ENCODE peak calls at places on chromosomes 1 and 21, in four cellular contexts. I, K, L and B are unnamed samples. For H3K4me1, the result is how much of the 10 kb centered on the place peaks cover.

GRCh38 chr1:4701276-4701675 is 46.9 kb downstream of the AJAP1 start:
- DNase-seq in I (no peak), K (no peak), L (no peak), B (no peak)

GRCh38 chr1:93338426-93338825 is 7.3 kb upstream of the DR1 start:
- DNase-seq in I (no peak), K (no peak), L (no peak), B (no peak)

GRCh38 chr1:65264197-65264929 is 45.0 kb upstream of the DNAJC6 start:
- DNase-seq in I (no peak), K (peak), L (no peak), B (no peak)

GRCh38 chr1:20496241-20496661 is 10.2 kb upstream of the CAMK2N1 start:
- DNase-seq in I (no peak), K (no peak), L (no peak), B (no peak)

GRCh38 chr1:1387098-1388077 is 11.7 kb downstream of the CCNL2 start:
- DNase-seq in I (no peak), K (no peak), L (no peak), B (no peak)

GRCh38 chr1:72623299-72623708 is 341.0 kb upstream of the NEGR1 start:
- DNase-seq in I (peak), K (peak), L (no peak), B (no peak)

GRCh38 chr1:36973056-36973455 is 61.3 kb downstream of the GRIK3 start:
- DNase-seq in I (no peak), K (no peak), L (no peak), B (no peak)

GRCh38 chr1:186925881-186926676 is 97.3 kb downstream of the PLA2G4A start:
- DNase-seq in I (no peak), K (no peak), L (no peak), B (no peak)

GRCh38 chr21:33019885-33020557 is 5.7 kb upstream of the OLIG2 start:
- DNase-seq in I (no peak), K (peak), L (no peak), B (no peak)
- H3K4me1 ChIP-seq in I (under half), K (under half), L (under half), B (under half)

DNA sequence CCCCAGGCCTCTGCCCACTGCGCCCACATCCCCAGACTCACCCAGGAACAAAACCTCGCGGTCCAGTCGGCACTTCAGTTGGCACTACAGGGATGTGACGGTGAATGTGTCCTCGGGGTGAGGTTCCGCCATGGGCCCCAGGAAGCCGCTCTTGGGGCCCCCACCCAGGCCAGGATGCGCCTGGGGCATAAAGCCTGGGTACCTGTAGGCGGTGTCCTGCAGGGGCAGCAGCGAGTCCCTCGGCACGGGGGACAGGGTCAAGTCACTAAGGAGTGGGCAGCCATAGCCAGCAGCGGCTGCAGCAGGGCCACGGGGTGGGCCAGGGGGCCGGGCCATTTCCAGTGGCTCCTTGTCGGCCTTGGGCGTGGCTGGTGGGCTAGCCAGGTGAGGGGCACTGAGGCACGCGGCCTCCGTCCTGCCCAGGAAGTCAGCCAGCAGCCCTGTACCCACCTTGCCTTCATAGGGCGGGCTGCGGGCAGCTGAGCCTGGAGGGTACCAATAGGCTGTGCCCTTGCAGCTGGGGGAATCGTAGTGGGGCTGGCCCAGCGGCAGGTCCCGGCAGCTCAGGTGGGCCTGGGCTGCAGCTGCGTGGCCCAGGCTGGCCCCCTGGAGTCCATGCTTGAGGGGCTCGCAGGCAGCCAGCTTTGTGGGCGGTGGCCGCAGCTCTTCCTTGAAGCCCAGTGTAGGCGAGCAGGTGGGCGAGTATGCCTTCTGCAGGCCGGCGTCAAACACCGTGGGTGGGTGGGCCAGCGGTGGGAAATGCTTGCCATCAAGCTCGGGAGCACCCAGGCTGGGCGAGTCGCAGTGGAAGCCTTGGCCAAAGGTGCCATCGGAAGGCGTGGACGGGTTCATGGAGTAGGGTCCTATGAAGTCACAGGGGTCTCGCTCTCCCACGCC is 56.5 kb downstream of the AHDC1 start:
- DNase-seq in I (no peak), K (no peak), L (no peak), B (no peak)
- H3K4me1 ChIP-seq in I (under half), K (under half), L (under half), B (under half)

DNA sequence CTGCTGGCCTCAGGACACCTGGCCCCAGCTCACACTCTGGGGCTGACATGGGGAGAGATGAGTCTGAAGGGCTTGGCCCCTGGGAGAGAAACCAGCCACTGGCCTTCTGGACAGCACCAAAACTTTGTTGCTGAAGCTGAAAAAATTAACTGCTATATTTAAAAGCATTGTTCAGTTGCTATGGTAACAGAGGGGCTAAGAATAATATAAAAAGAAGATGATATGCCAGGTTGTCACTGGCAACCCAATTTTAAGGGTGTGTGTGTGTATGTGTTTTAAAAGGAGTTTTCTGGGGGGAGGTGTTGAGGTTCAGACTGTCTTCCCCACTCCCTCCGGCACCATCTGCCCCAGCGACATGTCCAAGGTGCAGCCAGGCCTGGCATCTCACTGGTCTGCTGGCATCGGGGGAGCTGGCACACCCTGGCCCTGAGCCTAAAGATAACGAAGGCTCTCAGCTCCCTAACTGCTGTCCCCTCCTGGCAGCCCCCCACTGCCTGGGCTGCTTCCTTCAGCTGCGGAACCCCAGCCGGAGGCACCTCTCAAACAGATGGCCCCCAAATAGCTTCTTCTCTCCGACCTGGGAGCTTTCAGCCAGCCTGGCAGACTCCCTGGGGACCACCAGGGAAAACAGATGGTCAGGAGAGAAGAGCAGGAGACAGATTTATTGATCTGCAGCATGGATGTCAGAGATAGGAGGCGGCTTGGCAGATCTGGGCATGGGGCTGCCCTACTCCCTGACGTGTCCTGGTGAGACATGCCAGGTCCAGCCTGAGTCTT is 203.9 kb downstream of the HIVEP3 start:
- DNase-seq in I (no peak), K (no peak), L (no peak), B (no peak)
- H3K4me1 ChIP-seq in I (under half), K (under half), L (under half), B (under half)

GRCh38 chr1:110786802-110787327 is 86.1 kb upstream of the CD53 start:
- DNase-seq in I (no peak), K (no peak), L (no peak), B (no peak)
- H3K4me1 ChIP-seq in I (under half), K (under half), L (under half), B (under half)

GRCh38 chr1:162139398-162139685 is 69.9 kb downstream of the NOS1AP start:
- DNase-seq in I (no peak), K (no peak), L (no peak), B (no peak)
- H3K4me1 ChIP-seq in I (under half), K (under half), L (under half), B (under half)

GRCh38 chr21:33647560-33647959 is 5.3 kb downstream of the ITSN1 start:
- DNase-seq in I (no peak), K (no peak), L (no peak), B (no peak)

GRCh38 chr21:33650929-33651505 is 8.7 kb downstream of the ITSN1 start:
- DNase-seq in I (no peak), K (no peak), L (no peak), B (no peak)

GRCh38 chr21:33648555-33648954 is 6.3 kb downstream of the ITSN1 start:
- DNase-seq in I (no peak), K (no peak), L (no peak), B (no peak)

GRCh38 chr21:33651965-33652680 is 9.8 kb downstream of the ITSN1 start:
- DNase-seq in I (no peak), K (no peak), L (no peak), B (no peak)

GRCh38 chr21:33650230-33650629 is 7.9 kb downstream of the ITSN1 start:
- DNase-seq in I (no peak), K (no peak), L (no peak), B (no peak)
- H3K4me1 ChIP-seq in I (under half), K (under half), L (under half), B (under half)

GRCh38 chr1:9691108-9691445 is 39.5 kb downstream of the PIK3CD start:
- DNase-seq in I (no peak), K (no peak), L (no peak), B (no peak)
- H3K4me1 ChIP-seq in I (under half), K (under half), L (under half), B (under half)

GRCh38 chr21:39187141-39187540 is 3.9 kb upstream of the PSMG1 start:
- DNase-seq in I (no peak), K (no peak), L (no peak), B (no peak)

GRCh38 chr21:39185157-39185556 is 1.9 kb upstream of the PSMG1 start:
- DNase-seq in I (no peak), K (no peak), L (no peak), B (no peak)

GRCh38 chr21:39184050-39184980 is 1.1 kb upstream of the PSMG1 start:
- DNase-seq in I (no peak), K (no peak), L (no peak), B (no peak)

GRCh38 chr21:39188521-39189139 is 5.4 kb upstream of the PSMG1 start:
- DNase-seq in I (no peak), K (no peak), L (no peak), B (no peak)

GRCh38 chr21:39186676-39187075 is 3.4 kb upstream of the PSMG1 start:
- DNase-seq in I (no peak), K (no peak), L (no peak), B (no peak)
- H3K4me1 ChIP-seq in I (under half), K (under half), L (under half), B (under half)

GRCh38 chr1:171500304-171500703 is 15.0 kb downstream of the PRRC2C start:
- DNase-seq in I (no peak), K (no peak), L (no peak), B (no peak)
- H3K4me1 ChIP-seq in I (under half), K (under half), L (under half), B (under half)